ENCODE peak calls at places on chromosomes 4 and X, in four cellular contexts. J is mammary epithelial cell, O is fibroblast of lung, S is HepG2. Q is an unnamed sample. For H3K9me3, the result is how much of the 10 kb centered on the place peaks cover.

GRCh38 chr4:38677466-38677865 is 13.5 kb downstream of the KLF3 start:
- DNase-seq in S (no peak), O (no peak), J (no peak), Q (no peak)

GRCh38 chr4:186685744-186686143 is 37.9 kb downstream of the FAT1 start:
- DNase-seq in S (peak), O (peak), J (peak), Q (peak)

GRCh38 chr4:148986951-148987350 is 544.7 kb upstream of the NR3C2 start:
- DNase-seq in O (no peak), J (peak), S (no peak), Q (peak)

GRCh38 chr4:38673109-38673978 is 9.3 kb downstream of the KLF3 start:
- DNase-seq in O (peak), J (peak), S (peak), Q (peak)

GRCh38 chr4:3520276-3520675 is 11.9 kb downstream of the LRPAP1 start:
- DNase-seq in O (no peak), J (no peak), S (no peak), Q (no peak)

GRCh38 chrX:98068210-98068609 is 1184.5 kb downstream of the RPA4 start:
- DNase-seq in S (no peak), O (no peak), J (no peak), Q (no peak)

GRCh38 chr4:120277509-120277908 is 210.9 kb upstream of the MAD2L1 start:
- DNase-seq in J (no peak), O (no peak), S (no peak), Q (no peak)

GRCh38 chr4:42673084-42673429 is 16.2 kb upstream of the ATP8A1 start:
- DNase-seq in S (no peak), O (peak), J (peak), Q (no peak)

GRCh38 chr4:125389713-125390112 is 75.0 kb downstream of the FAT4 start:
- DNase-seq in O (peak), S (no peak), J (peak), Q (peak)

GRCh38 chr4:56086561-56086960 is 137.8 kb downstream of the CEP135 start:
- DNase-seq in J (no peak), O (no peak), S (no peak), Q (no peak)

GRCh38 chr4:7842384-7843279 is 97.0 kb downstream of the AFAP1 start:
- DNase-seq in S (no peak), O (peak), J (peak), Q (peak)

GRCh38 chr4:107131295-107131694 is 95.2 kb upstream of the DKK2 start:
- DNase-seq in S (no peak), O (peak), J (no peak), Q (no peak)

GRCh38 chr4:173488656-173489055 is 41.4 kb downstream of the HAND2 start:
- DNase-seq in O (peak), S (no peak), J (no peak), Q (no peak)

GRCh38 chr4:142817442-142817841 is 28.7 kb downstream of the INPP4B start:
- DNase-seq in O (peak), J (peak), S (no peak), Q (peak)

GRCh38 chr4:2689114-2689513 is 67.0 kb downstream of the TNIP2 start:
- DNase-seq in S (no peak), O (no peak), J (no peak), Q (no peak)

GRCh38 chrX:22116585-22117546 is 84.7 kb downstream of the PHEX start:
- DNase-seq in J (no peak), S (no peak), O (no peak), Q (no peak)

DNA sequence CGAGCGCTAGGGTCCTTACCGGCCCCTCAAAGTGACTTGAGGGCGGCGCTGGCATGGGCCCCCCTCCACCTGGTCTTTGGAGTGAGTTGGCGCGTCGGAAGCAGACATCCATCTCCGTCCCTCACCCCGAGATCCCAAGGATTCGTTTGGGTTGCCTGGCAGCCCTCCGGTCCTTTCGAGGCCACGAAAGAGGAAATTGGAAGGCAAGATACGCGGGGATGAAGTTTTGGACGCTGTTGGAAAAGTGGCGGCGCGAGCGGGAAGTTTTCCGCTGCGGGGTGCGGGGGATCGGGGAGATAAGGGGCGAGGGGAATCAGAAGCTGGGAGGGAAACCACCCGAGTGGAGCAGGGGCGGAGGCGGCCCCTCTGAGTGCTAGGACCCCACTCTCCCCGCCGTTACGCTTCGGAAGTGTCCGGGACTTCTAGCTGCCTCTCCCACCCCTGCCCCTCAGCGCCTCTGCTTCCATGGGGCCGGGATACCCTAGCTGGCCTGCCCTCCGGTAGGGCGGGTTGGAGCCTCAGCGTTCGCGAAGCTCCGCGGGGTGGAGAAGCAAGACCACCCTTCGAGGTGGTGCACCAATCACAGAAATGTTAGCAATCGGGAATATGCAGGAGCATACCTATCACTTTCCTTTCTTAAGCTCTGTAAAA is 57.8 kb downstream of the FRMPD3 start:
- DNase-seq in J (no peak), O (no peak), S (no peak), Q (no peak)
- TF ChIP-seq EZH2 in J (no peak), O (no peak), S (no peak), Q (no peak)

GRCh38 chrX:1500701-1501624 is 36.0 kb downstream of the P2RY8 start:
- DNase-seq in J (no peak), S (no peak), O (no peak), Q (no peak)
- H3K9me3 ChIP-seq in J (under half), S (under half), O (under half), Q (under half)

GRCh38 chr4:54092800-54093608 is 7.0 kb upstream of the GSX2 start:
- DNase-seq in O (no peak), S (no peak), J (no peak), Q (no peak)

GRCh38 chr4:54092405-54092759 is 7.6 kb upstream of the GSX2 start:
- DNase-seq in J (no peak), O (no peak), S (no peak), Q (no peak)

GRCh38 chr4:54090804-54091623 is 8.9 kb upstream of the GSX2 start:
- DNase-seq in S (peak), O (peak), J (peak), Q (peak)

GRCh38 chr4:54090404-54090803 is 9.6 kb upstream of the GSX2 start:
- DNase-seq in S (no peak), O (no peak), J (no peak), Q (no peak)

GRCh38 chr4:54091637-54092404 is 8.1 kb upstream of the GSX2 start:
- DNase-seq in J (peak), S (peak), O (peak), Q (peak)
- TF ChIP-seq EZH2 in J (no peak), S (no peak), O (no peak), Q (no peak)

GRCh38 chrX:47991263-47992092 is 12.3 kb downstream of the ZNF182 start:
- DNase-seq in S (no peak), O (peak), J (peak), Q (peak)

GRCh38 chrX:47992669-47993068 is 11.1 kb downstream of the ZNF182 start:
- DNase-seq in O (no peak), J (no peak), S (no peak), Q (no peak)

DNA sequence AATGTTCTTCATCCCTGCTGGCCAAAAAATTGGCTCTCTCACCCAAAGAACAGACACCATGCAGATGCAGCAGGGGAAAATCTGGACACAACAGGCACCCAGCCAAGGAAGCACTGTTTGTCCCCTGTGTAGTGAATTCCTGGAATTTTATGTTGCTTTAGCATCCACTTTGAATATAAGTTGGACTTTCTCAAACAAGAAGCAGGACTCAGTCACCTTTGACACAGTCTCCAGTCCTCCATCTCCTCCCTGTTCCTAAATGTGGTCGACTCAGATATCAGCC is 11.8 kb downstream of the ZNF182 start:
- DNase-seq in J (no peak), S (no peak), O (peak), Q (no peak)
- H3K9me3 ChIP-seq in J (under half), S (under half), O (under half), Q (under half)

DNA sequence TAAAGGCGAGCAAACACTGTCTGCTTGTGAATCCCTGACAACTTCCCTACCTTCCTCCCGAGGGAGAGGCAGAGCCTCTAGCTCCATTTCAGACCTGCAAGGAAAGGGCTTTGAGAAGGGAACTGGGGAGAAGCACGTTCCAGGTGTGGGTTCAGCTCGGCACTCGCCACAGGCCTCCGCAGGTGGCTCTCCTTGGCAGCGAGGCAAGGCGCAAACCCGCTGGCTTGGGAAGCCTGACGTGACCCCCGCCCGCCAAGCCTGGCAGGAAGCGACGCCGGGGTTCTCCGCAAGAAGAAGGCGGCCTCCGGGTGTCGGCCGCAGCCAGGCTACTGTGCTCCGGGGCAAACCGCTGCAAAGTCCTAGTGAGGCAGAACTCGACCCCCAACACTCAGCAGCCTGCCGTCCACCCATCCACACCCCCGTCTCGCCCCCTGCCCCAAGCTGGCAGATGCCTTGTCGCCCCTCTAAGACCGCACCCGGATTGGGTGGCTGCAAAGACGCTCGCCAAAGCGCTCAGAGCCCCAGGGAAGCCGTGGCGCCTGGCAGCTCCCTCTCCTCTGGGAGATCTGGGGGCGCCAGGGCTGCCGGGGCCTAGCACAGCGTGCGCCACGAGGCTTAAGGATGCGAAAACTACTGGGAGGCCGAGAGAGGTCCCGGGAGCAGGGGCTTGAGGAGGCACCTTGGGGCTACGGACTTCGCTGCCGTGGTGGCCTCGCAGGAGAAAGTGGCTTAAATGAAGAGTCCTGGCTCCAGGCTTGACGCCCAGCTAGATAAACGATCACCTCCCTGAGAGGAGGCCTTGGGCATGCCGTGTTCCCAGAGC is 21.8 kb downstream of the NKX3-2 start:
- DNase-seq in S (no peak), O (no peak), J (no peak), Q (no peak)
- TF ChIP-seq EZH2 in S (no peak), O (peak), J (peak), Q (no peak)

GRCh38 chr4:125833-126232 is 1.5 kb downstream of the ZNF718 start:
- DNase-seq in S (no peak), J (peak), O (no peak), Q (no peak)
- H3K9me3 ChIP-seq in S (half or more), J (under half), O (under half), Q (under half)

GRCh38 chr4:13541720-13542576 is 2.4 kb downstream of the NKX3-2 start:
- DNase-seq in J (no peak), S (no peak), O (no peak), Q (no peak)
- TF ChIP-seq EZH2 in J (no peak), S (no peak), O (peak), Q (no peak)

GRCh38 chrX:65883556-65883955 is 156.3 kb downstream of the VSIG4 start:
- DNase-seq in O (no peak), J (no peak), S (no peak), Q (no peak)
- H3K9me3 ChIP-seq in O (under half), J (under half), S (under half), Q (under half)

Q was measured in PC-3.